ENCODE peak calls at places on chromosomes 13 and 19, in four cellular contexts. P is SK-N-SH, H is K562, K is GM12878. Q is an unnamed sample.

GRCh38 chr19:45952691-45953505 is 20.8 kb downstream of the NOVA2 start:
- DNase-seq in P (peak), H (peak), K (no peak), Q (no peak)

GRCh38 chr19:3844596-3844995 is 24.2 kb downstream of the ZFR2 start:
- DNase-seq in P (no peak), H (no peak), K (no peak), Q (no peak)

GRCh38 chr19:41192574-41193419 is at the start of gene CYP2S1:
- DNase-seq in P (no peak), H (peak), K (no peak), Q (no peak)

GRCh38 chr19:15249912-15250634 is 17.8 kb upstream of the EPHX3 start:
- DNase-seq in P (no peak), H (no peak), K (no peak), Q (no peak)

GRCh38 chr19:1466461-1467227 is 12.4 kb downstream of the C19orf25 start:
- DNase-seq in P (no peak), H (no peak), K (no peak), Q (no peak)

GRCh38 chr19:52211203-52211602 is 21.4 kb downstream of the PPP2R1A start:
- DNase-seq in P (no peak), H (no peak), K (no peak), Q (no peak)

GRCh38 chr19:8224394-8225145 is 15.4 kb downstream of the CERS4 start:
- DNase-seq in P (no peak), H (no peak), K (no peak), Q (no peak)

GRCh38 chr13:75751350-75751749 is 115.2 kb downstream of the LMO7 start:
- DNase-seq in P (no peak), H (no peak), K (no peak), Q (no peak)

GRCh38 chr19:20334760-20335159 is 167.7 kb downstream of the ZNF486 start:
- DNase-seq in P (peak), H (no peak), K (no peak), Q (no peak)

GRCh38 chr13:73879346-73880020 is 254.7 kb downstream of the KLF12 start:
- DNase-seq in P (no peak), H (no peak), K (no peak), Q (no peak)

GRCh38 chr13:33526718-33527117 is 241.2 kb upstream of the STARD13 start:
- DNase-seq in P (no peak), H (no peak), K (no peak), Q (no peak)

GRCh38 chr13:80082396-80083096 is 258.4 kb downstream of the SPRY2 start:
- DNase-seq in P (no peak), H (no peak), K (no peak), Q (no peak)

GRCh38 chr13:20401958-20402856 is 123.5 kb downstream of the CRYL1 start:
- DNase-seq in P (no peak), H (no peak), K (no peak), Q (no peak)

GRCh38 chr13:105848494-105848893 is 687.0 kb downstream of the EFNB2 start:
- DNase-seq in P (peak), H (no peak), K (no peak), Q (no peak)

DNA sequence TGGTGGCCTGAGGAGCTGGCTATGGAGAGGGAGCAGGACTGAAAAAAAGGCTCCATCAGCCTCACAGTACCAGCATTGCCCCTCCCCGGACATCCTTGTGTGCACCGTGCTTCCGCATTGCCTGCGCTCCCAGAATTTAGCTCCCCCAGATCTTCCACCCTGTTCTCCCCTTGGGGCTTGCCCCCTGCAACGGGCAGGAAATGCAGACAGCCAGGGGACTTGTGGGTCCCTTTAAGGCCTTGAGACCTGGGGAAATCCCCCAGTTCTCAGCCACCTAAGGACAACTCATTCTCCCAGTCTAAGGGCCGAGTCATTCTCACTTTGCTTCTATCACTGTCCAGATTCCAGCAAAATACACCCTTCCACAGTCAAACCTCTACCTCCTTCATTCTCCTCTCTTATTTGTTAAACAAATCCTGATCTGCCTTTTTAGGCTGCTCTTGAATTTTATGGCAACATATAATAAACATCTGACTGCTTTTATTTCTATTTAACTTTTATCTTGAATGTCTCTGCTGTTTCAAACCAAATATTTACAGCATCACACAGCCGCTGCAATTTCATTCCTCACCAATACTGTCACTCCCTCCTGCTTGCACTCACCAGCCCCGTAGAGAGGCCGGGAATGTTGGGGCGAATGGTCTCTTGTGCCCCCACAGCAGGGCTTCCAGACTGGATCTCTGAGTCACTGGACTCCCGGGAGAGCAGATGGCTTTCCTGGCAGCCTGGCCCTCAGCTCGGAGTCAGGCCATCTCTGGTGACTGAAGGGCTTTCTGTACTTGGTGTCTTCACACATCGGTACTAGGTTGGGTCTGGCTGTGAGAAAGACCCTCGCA is 221.9 kb downstream of the TSHZ3 start:
- DNase-seq in P (no peak), H (no peak), K (no peak), Q (no peak)
- TF ChIP-seq MXI1 in P (no peak), H (no peak), K (no peak), Q (no peak)

GRCh38 chr13:21549633-21550032 is 54.3 kb downstream of the MICU2 start:
- DNase-seq in P (no peak), H (no peak), K (no peak), Q (no peak)

GRCh38 chr13:21542563-21542962 is 61.4 kb downstream of the MICU2 start:
- DNase-seq in P (no peak), H (no peak), K (no peak), Q (peak)

GRCh38 chr13:21544515-21544914 is 59.5 kb downstream of the MICU2 start:
- DNase-seq in P (no peak), H (no peak), K (no peak), Q (no peak)

GRCh38 chr13:21548577-21548976 is 55.4 kb downstream of the MICU2 start:
- DNase-seq in P (no peak), H (no peak), K (no peak), Q (no peak)

GRCh38 chr13:21546372-21546771 is 57.6 kb downstream of the MICU2 start:
- DNase-seq in P (no peak), H (no peak), K (no peak), Q (no peak)
- TF ChIP-seq ZBTB33 in P (no peak), H (no peak), K (no peak), Q (no peak)

DNA sequence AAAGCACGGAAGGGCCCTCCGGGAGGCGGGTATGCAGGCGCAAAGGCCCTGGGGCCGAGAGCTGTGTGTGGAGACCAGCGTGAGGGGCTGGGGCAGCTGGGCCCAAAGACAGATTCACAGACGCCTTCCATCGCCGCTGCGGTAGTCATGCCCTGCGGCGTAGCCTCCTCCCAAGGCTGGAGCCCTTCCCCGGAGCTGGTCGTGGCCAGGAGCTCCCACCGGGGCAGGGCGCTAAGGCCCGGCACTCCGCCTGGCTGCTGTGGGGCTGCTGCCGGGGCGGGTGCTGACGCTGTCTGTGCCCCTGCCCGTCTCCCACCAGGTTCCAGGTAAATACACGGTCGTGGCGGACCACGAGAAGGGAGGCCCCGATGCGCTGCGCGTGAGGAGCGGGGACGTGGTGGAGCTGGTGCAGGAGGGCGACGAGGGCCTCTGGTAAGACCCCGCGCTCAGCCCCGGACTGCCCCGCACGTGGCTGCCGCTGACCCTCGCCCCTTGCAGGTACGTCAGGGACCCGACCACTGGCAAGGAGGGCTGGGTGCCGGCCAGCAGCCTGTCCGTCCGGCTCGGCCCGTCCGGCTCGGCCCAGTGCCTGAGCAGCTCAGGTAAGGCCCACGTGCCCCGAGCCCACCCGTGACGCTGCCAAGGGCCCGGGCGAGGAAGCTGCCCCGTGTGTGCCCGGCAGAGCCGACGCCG is 9.4 kb upstream of the F7 start:
- DNase-seq in P (no peak), H (no peak), K (no peak), Q (no peak)
- TF ChIP-seq MXI1 in P (no peak), H (no peak), K (no peak), Q (no peak)

DNA sequence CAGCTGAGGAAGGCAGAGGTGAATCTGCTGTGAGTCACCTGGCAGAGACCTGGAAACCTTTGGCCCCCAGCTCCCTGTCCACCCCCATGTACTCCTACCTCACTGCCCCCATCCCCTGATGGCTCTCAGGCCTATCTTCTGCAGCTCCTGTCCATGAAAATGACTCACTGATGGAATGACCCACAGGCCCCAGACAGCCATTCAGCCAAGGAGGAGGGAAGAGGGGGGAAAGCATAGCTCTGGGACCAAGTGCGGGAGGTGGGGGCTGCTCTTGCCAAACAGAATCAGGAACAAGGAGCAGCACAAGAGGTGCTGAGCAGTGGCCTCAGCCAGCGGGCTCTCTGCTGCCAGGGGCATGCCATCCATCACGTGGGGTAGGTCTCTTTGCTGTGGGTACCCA is 111.4 kb upstream of the C1QTNF9B start:
- DNase-seq in P (no peak), H (no peak), K (no peak), Q (no peak)
- TF ChIP-seq ZBTB33 in P (no peak), H (no peak), K (no peak), Q (no peak)

DNA sequence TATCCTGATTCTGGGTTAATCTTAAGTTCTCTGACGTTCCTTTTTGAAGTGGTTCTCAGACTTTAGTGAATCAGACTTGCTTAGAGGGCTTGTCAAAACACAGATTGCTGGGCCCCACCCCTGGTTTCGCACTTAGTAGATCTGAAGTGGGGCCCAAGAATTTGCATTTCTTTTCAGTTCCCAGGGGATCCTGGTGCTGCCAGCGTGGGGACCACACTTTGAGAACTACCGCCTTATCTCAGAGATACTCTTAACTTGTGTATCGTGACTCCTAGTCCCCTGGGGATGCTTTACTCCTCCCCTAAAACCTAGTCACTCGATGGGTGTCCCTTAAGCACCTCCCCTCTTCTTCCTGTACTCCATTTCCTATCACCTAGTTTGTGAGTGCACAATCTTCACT is 5.6 kb downstream of the KRTDAP start:
- DNase-seq in P (no peak), H (no peak), K (peak), Q (no peak)
- TF ChIP-seq MXI1 in P (no peak), H (no peak), K (no peak), Q (no peak)

GRCh38 chr19:18461471-18461870 is 23.5 kb upstream of the ISYNA1 start:
- DNase-seq in P (no peak), H (no peak), K (no peak), Q (no peak)
- TF ChIP-seq ZBTB33 in P (no peak), H (no peak), K (no peak), Q (no peak)

GRCh38 chr19:13783565-13784500 is 9.6 kb downstream of the C19orf53 start:
- DNase-seq in P (no peak), H (no peak), K (no peak), Q (no peak)

GRCh38 chr19:13778398-13778797 is 4.1 kb downstream of the C19orf53 start:
- DNase-seq in P (no peak), H (no peak), K (no peak), Q (no peak)

GRCh38 chr19:13782537-13782936 is 8.3 kb downstream of the C19orf53 start:
- DNase-seq in P (no peak), H (no peak), K (no peak), Q (no peak)

GRCh38 chr19:13778847-13779246 is 4.6 kb downstream of the C19orf53 start:
- DNase-seq in P (no peak), H (no peak), K (no peak), Q (no peak)

GRCh38 chr19:13781547-13781946 is 7.3 kb downstream of the C19orf53 start:
- DNase-seq in P (peak), H (peak), K (no peak), Q (no peak)
- TF ChIP-seq MXI1 in P (peak), H (no peak), K (no peak), Q (no peak)

GRCh38 chr13:99812611-99813010 is 159.0 kb downstream of the ZIC5 start:
- DNase-seq in P (no peak), H (no peak), K (no peak), Q (no peak)
- TF ChIP-seq ZBTB33 in P (no peak), H (no peak), K (no peak), Q (no peak)

Q was measured in HepG2.